ENCODE peak calls at places on chromosomes 12 and 14, in six cellular contexts. Y, C, Q, E, H and M are unnamed samples.

GRCh38 chr12:17642340-17642650 is 447.7 kb downstream of the RERGL start:
- DNase-seq in C (no peak), Y (no peak), H (no peak), E (no peak), Q (no peak), M (no peak)

GRCh38 chr12:92506460-92506859 is 196.3 kb upstream of the PLEKHG7 start:
- DNase-seq in C (no peak), Q (peak), H (no peak), E (no peak), Y (peak), M (no peak)

GRCh38 chr12:30769802-30770201 is 15.1 kb upstream of the CAPRIN2 start:
- DNase-seq in C (no peak), Y (no peak), E (no peak), Q (no peak), H (no peak), M (no peak)

GRCh38 chr12:93376436-93377251 is 1.1 kb upstream of the NUDT4 start:
- DNase-seq in Y (peak), H (no peak), Q (no peak), E (peak), C (peak), M (no peak)

GRCh38 chr14:23119362-23120327 is 590 bp upstream of the CEBPE start:
- DNase-seq in E (no peak), Q (no peak), H (no peak), Y (no peak), C (no peak), M (no peak)

GRCh38 chr14:67622675-67623074 is 3.0 kb downstream of the ARG2 start:
- DNase-seq in E (peak), C (no peak), H (no peak), Q (no peak), Y (peak), M (no peak)

GRCh38 chr12:15256760-15257159 is 35.5 kb upstream of the RERG start:
- DNase-seq in Q (no peak), E (peak), H (no peak), C (no peak), Y (peak), M (peak)

GRCh38 chr12:65122661-65123060 is 1.6 kb upstream of the WIF1 start:
- DNase-seq in H (no peak), E (no peak), C (no peak), Y (no peak), Q (no peak), M (no peak)

GRCh38 chr12:108570743-108571603 is 8.6 kb downstream of the ISCU start:
- DNase-seq in C (peak), Q (no peak), E (no peak), H (no peak), Y (peak), M (no peak)

GRCh38 chr14:63902375-63902976 is 49.7 kb downstream of the SYNE2 start:
- DNase-seq in Y (no peak), Q (no peak), H (no peak), C (no peak), E (no peak), M (no peak)

GRCh38 chr12:69905801-69906200 is 80.8 kb downstream of the MYRFL start:
- DNase-seq in C (no peak), Y (no peak), H (no peak), E (no peak), Q (no peak), M (no peak)

GRCh38 chr12:51368640-51369517 is 22.3 kb downstream of the GALNT6 start:
- DNase-seq in H (no peak), Q (no peak), E (peak), C (peak), Y (peak), M (peak)

GRCh38 chr12:96157427-96157826 is 36.7 kb upstream of the ELK3 start:
- DNase-seq in Y (no peak), H (no peak), Q (no peak), C (no peak), E (no peak), M (no peak)

GRCh38 chr12:12116677-12117076 is 45.9 kb downstream of the BCL2L14 start:
- DNase-seq in Q (no peak), C (no peak), H (no peak), E (no peak), Y (no peak), M (no peak)

GRCh38 chr14:49879683-49880204 is 13.1 kb upstream of the ARF6 start:
- DNase-seq in Y (peak), Q (peak), H (no peak), C (peak), E (no peak), M (peak)

GRCh38 chr14:85421166-85421877 is 108.6 kb upstream of the FLRT2 start:
- DNase-seq in C (no peak), Q (no peak), Y (peak), H (no peak), E (no peak), M (no peak)

GRCh38 chr14:79483472-79483871 is 727.8 kb downstream of the DIO2 start:
- DNase-seq in Q (no peak), C (no peak), E (no peak), H (no peak), Y (peak), M (no peak)

GRCh38 chr14:37566811-37567371 is 28.2 kb downstream of the FOXA1 start:
- DNase-seq in Y (no peak), H (no peak), Q (peak), C (no peak), E (no peak), M (no peak)

GRCh38 chr14:37571391-37571790 is 23.7 kb downstream of the FOXA1 start:
- DNase-seq in C (no peak), H (no peak), Q (no peak), Y (no peak), E (no peak), M (no peak)

GRCh38 chr14:37569729-37570128 is 25.3 kb downstream of the FOXA1 start:
- DNase-seq in Q (no peak), Y (no peak), C (no peak), H (no peak), E (no peak), M (no peak)

GRCh38 chr14:37563189-37563588 is 31.9 kb downstream of the FOXA1 start:
- DNase-seq in C (no peak), H (no peak), Q (no peak), Y (no peak), E (no peak), M (no peak)

DNA sequence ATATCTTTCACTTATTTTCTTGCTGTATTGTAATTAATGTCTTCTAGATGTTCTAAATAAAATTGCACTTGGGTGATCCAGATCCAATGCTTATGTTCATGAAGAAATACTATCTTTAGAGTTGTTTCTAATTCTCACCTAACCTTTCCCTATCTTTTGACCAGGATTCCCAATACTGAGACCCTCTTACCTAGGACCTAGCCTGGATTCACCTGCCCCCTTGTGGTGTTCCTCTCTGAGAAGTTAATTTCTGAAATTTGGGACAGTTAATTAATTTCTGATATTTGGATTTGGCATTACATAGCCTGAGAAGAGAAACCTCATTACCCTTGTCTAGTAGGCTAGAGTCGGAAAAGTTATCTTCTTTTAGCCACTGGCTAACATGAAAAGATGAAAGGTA is 29.5 kb downstream of the FOXA1 start:
- DNase-seq in C (no peak), Q (peak), Y (no peak), E (no peak), H (no peak), M (no peak)
- TF ChIP-seq CTCF in C (no peak), Q (peak), Y (peak), E (no peak), H (peak), M (no peak)

GRCh38 chr12:64077922-64078321 is 144.2 kb downstream of the KICS2 start:
- DNase-seq in H (no peak), Y (no peak), C (no peak), Q (no peak), E (no peak), M (no peak)
- TF ChIP-seq CTCF in H (peak), Y (peak), C (peak), Q (peak), E (no peak), M (no peak)

DNA sequence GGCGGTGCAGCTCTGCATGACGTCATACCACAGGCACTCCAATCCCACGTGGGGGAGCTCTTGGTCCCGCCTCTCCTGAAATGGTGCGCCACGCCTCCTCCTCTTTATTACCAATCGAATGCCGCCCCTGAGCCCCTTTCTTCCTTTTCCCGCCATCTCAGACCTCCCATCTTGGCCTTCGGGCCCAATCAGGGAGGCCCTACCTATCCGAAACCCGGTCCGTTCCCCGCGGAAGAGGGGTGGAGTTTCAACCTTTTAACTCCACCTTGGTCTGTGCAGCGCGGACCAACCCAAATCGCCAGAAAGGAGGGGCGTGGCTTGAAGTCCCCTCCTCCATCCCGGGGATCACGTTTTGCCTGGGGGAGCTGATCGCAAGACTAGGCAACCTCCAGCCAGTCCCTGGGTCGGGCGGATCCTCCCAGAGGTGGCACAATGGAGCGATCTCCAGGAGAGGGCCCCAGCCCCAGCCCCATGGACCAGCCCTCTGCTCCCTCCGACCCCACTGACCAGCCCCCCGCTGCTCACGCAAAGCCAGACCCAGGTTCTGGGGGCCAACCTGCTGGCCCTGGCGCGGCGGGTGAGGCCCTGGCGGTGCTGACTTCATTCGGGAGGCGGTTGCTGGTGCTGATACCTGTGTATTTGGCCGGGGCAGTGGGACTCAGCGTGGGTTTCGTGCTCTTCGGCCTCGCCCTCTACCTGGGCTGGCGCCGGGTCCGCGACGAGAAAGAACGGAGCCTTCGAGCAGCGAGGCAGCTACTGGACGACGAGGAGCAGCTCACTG is at the start of gene ESYT1:
- DNase-seq in E (peak), Y (peak), H (peak), Q (peak), C (peak), M (peak)
- TF ChIP-seq CTCF in E (no peak), Y (no peak), H (no peak), Q (no peak), C (no peak), M (no peak)

GRCh38 chr12:121990692-121991603 is 30.7 kb upstream of the BCL7A start:
- DNase-seq in H (no peak), E (no peak), Y (no peak), Q (no peak), C (no peak), M (no peak)

GRCh38 chr12:121996050-121996944 is 25.4 kb upstream of the BCL7A start:
- DNase-seq in E (no peak), Y (no peak), Q (no peak), H (peak), C (no peak), M (no peak)

GRCh38 chr12:121989951-121990647 is 31.6 kb upstream of the BCL7A start:
- DNase-seq in C (no peak), Y (no peak), Q (no peak), E (no peak), H (peak), M (no peak)

GRCh38 chr12:121989266-121989950 is 32.3 kb upstream of the BCL7A start:
- DNase-seq in E (no peak), Y (no peak), C (no peak), H (no peak), Q (no peak), M (no peak)

GRCh38 chr12:121992059-121992879 is 29.4 kb upstream of the BCL7A start:
- DNase-seq in Y (peak), Q (peak), H (no peak), E (peak), C (no peak), M (no peak)
- TF ChIP-seq CTCF in Y (no peak), Q (no peak), H (no peak), E (no peak), C (no peak), M (no peak)